ENCODE peak calls at places on chromosomes 3 and 15, in four cellular contexts. One of them, this sample, is unnamed.

GRCh38 chr3:64417816-64418215 is 192.6 kb upstream of the PRICKLE2 start:
- DNase-seq in endothelial cell of umbilical vein: no peak
- DNase-seq in CD4-positive, alpha-beta T cell: no peak
- DNase-seq in RPMI8226: no peak
- DNase-seq in this sample: no peak

GRCh38 chr15:48644498-48644826 is 1.0 kb downstream of the FBN1 start:
- DNase-seq in endothelial cell of umbilical vein: peak; percentile 55
- DNase-seq in CD4-positive, alpha-beta T cell: no peak
- DNase-seq in RPMI8226: no peak
- DNase-seq in this sample: no peak

GRCh38 chr3:17078885-17079465 is 194.2 kb downstream of the PLCL2 start:
- DNase-seq in endothelial cell of umbilical vein: no peak
- DNase-seq in CD4-positive, alpha-beta T cell: no peak
- DNase-seq in RPMI8226: no peak
- DNase-seq in this sample: no peak

GRCh38 chr3:14862661-14863230 is 44.0 kb downstream of the FGD5 start:
- DNase-seq in endothelial cell of umbilical vein: peak; percentile 28
- DNase-seq in CD4-positive, alpha-beta T cell: no peak
- DNase-seq in RPMI8226: no peak
- DNase-seq in this sample: no peak

GRCh38 chr3:101939391-101939790 is 90.1 kb downstream of the NFKBIZ start:
- DNase-seq in endothelial cell of umbilical vein: no peak
- DNase-seq in CD4-positive, alpha-beta T cell: no peak
- DNase-seq in RPMI8226: no peak
- DNase-seq in this sample: no peak

GRCh38 chr3:196537319-196537984 is 22.3 kb upstream of the SMCO1 start:
- DNase-seq in endothelial cell of umbilical vein: no peak
- DNase-seq in CD4-positive, alpha-beta T cell: peak; percentile 48
- DNase-seq in RPMI8226: peak; percentile 39
- DNase-seq in this sample: peak; percentile 48

GRCh38 chr3:104206925-104207324 is 1159.8 kb upstream of the ALCAM start:
- DNase-seq in endothelial cell of umbilical vein: no peak
- DNase-seq in CD4-positive, alpha-beta T cell: no peak
- DNase-seq in RPMI8226: no peak
- DNase-seq in this sample: no peak

GRCh38 chr3:183123891-183124290 is 24.6 kb upstream of the MCCC1 start:
- DNase-seq in endothelial cell of umbilical vein: peak; percentile 50
- DNase-seq in CD4-positive, alpha-beta T cell: no peak
- DNase-seq in RPMI8226: no peak
- DNase-seq in this sample: no peak

GRCh38 chr15:91921188-91921820 is 67.8 kb downstream of the SLCO3A1 start:
- DNase-seq in endothelial cell of umbilical vein: no peak
- DNase-seq in CD4-positive, alpha-beta T cell: no peak
- DNase-seq in RPMI8226: no peak
- DNase-seq in this sample: peak; percentile 36

GRCh38 chr3:17759901-17760300 is 17.5 kb upstream of the TBC1D5 start:
- DNase-seq in endothelial cell of umbilical vein: peak; percentile 34
- DNase-seq in CD4-positive, alpha-beta T cell: no peak
- DNase-seq in RPMI8226: no peak
- DNase-seq in this sample: no peak

GRCh38 chr3:172148702-172149565 is 109.6 kb downstream of the FNDC3B start:
- DNase-seq in endothelial cell of umbilical vein: peak; percentile 67
- DNase-seq in CD4-positive, alpha-beta T cell: no peak
- DNase-seq in RPMI8226: no peak
- DNase-seq in this sample: no peak

GRCh38 chr3:10370429-10370828 is 49.5 kb upstream of the SEC13 start:
- DNase-seq in endothelial cell of umbilical vein: no peak
- DNase-seq in CD4-positive, alpha-beta T cell: no peak
- DNase-seq in RPMI8226: peak; percentile 90
- DNase-seq in this sample: peak; percentile 92

GRCh38 chr15:48940508-48940907 is 23.2 kb downstream of the SHC4 start:
- DNase-seq in endothelial cell of umbilical vein: no peak
- DNase-seq in CD4-positive, alpha-beta T cell: no peak
- DNase-seq in RPMI8226: no peak
- DNase-seq in this sample: peak; percentile 38

GRCh38 chr3:101065962-101066361 is 72.7 kb upstream of the ABI3BP start:
- DNase-seq in endothelial cell of umbilical vein: peak; percentile 86
- DNase-seq in CD4-positive, alpha-beta T cell: no peak
- DNase-seq in RPMI8226: no peak
- DNase-seq in this sample: no peak

GRCh38 chr15:63052128-63052826 is 9.7 kb downstream of the TPM1 start:
- DNase-seq in endothelial cell of umbilical vein: no peak
- DNase-seq in CD4-positive, alpha-beta T cell: no peak
- DNase-seq in RPMI8226: no peak
- DNase-seq in this sample: no peak

GRCh38 chr3:101778385-101779046 is 495 bp upstream of the NXPE3 start:
- DNase-seq in endothelial cell of umbilical vein: no peak
- DNase-seq in CD4-positive, alpha-beta T cell: no peak
- DNase-seq in RPMI8226: no peak
- DNase-seq in this sample: peak; percentile 41

GRCh38 chr3:71129611-71130515 is 453.7 kb downstream of the FOXP1 start:
- DNase-seq in endothelial cell of umbilical vein: peak; percentile 87
- DNase-seq in CD4-positive, alpha-beta T cell: no peak
- DNase-seq in RPMI8226: no peak
- DNase-seq in this sample: no peak

GRCh38 chr15:62976301-62976842 is 66.2 kb upstream of the TPM1 start:
- DNase-seq in endothelial cell of umbilical vein: no peak
- DNase-seq in CD4-positive, alpha-beta T cell: no peak
- DNase-seq in RPMI8226: no peak
- DNase-seq in this sample: no peak

GRCh38 chr3:64399205-64399800 is 174.0 kb upstream of the PRICKLE2 start:
- DNase-seq in endothelial cell of umbilical vein: peak; percentile 77
- DNase-seq in CD4-positive, alpha-beta T cell: no peak
- DNase-seq in RPMI8226: peak; percentile 40
- DNase-seq in this sample: no peak

GRCh38 chr15:71559098-71559497 is 251.3 kb upstream of the NR2E3 start:
- DNase-seq in endothelial cell of umbilical vein: no peak
- DNase-seq in CD4-positive, alpha-beta T cell: no peak
- DNase-seq in RPMI8226: no peak
- DNase-seq in this sample: no peak

GRCh38 chr3:46894256-46894655 is 16.7 kb downstream of the PTH1R start:
- DNase-seq in endothelial cell of umbilical vein: no peak
- DNase-seq in CD4-positive, alpha-beta T cell: no peak
- DNase-seq in RPMI8226: no peak
- DNase-seq in this sample: no peak

GRCh38 chr3:150786791-150787190 is 23.8 kb upstream of the SIAH2 start:
- DNase-seq in endothelial cell of umbilical vein: no peak
- DNase-seq in CD4-positive, alpha-beta T cell: no peak
- DNase-seq in RPMI8226: no peak
- DNase-seq in this sample: no peak

GRCh38 chr3:126439968-126440708 is 35.6 kb downstream of the ZXDC start:
- DNase-seq in endothelial cell of umbilical vein: no peak
- DNase-seq in CD4-positive, alpha-beta T cell: no peak
- DNase-seq in RPMI8226: no peak
- DNase-seq in this sample: no peak

GRCh38 chr3:184679056-184679502 is 32.8 kb downstream of the MAGEF1 start:
- DNase-seq in endothelial cell of umbilical vein: no peak
- DNase-seq in CD4-positive, alpha-beta T cell: no peak
- DNase-seq in RPMI8226: no peak
- DNase-seq in this sample: no peak

GRCh38 chr3:184373422-184373821 is 4.6 kb downstream of the THPO start:
- DNase-seq in endothelial cell of umbilical vein: no peak
- DNase-seq in CD4-positive, alpha-beta T cell: no peak
- DNase-seq in RPMI8226: no peak
- DNase-seq in this sample: no peak

GRCh38 chr3:133038089-133038730 is at the start of gene TMEM108:
- DNase-seq in endothelial cell of umbilical vein: peak; percentile 77
- DNase-seq in CD4-positive, alpha-beta T cell: no peak
- DNase-seq in RPMI8226: no peak
- DNase-seq in this sample: no peak

GRCh38 chr3:30672959-30673358 is 66.6 kb downstream of the TGFBR2 start:
- DNase-seq in endothelial cell of umbilical vein: no peak
- DNase-seq in CD4-positive, alpha-beta T cell: no peak
- DNase-seq in RPMI8226: no peak
- DNase-seq in this sample: no peak